ENCODE peak calls at places on chromosomes 16 and 17, in five cellular contexts. D, R, X, I and C are unnamed samples.

GRCh38 chr16:31157136-31157535 is 7.3 kb upstream of the PRSS36 start:
- DNase-seq in D (no peak), R (no peak), X (no peak), I (no peak), C (no peak)

GRCh38 chr16:68414581-68414980 is 33.7 kb downstream of the SMPD3 start:
- DNase-seq in D (no peak), R (no peak), X (no peak), I (no peak), C (no peak)

GRCh38 chr17:56121661-56122060 is 31.6 kb upstream of the ANKFN1 start:
- DNase-seq in D (no peak), R (no peak), X (no peak), I (no peak), C (no peak)

GRCh38 chr17:5715478-5715877 is 131.2 kb upstream of the NLRP1 start:
- DNase-seq in D (peak), R (no peak), X (no peak), I (no peak), C (no peak)

GRCh38 chr17:43952351-43952723 is 1.4 kb downstream of the PYY start:
- DNase-seq in D (no peak), R (no peak), X (peak), I (no peak), C (no peak)

GRCh38 chr17:10327640-10328039 is 45.2 kb downstream of the MYH13 start:
- DNase-seq in D (peak), R (peak), X (peak), I (peak), C (peak)

GRCh38 chr16:46748775-46749705 is 896 bp upstream of the MYLK3 start:
- DNase-seq in D (no peak), R (peak), X (peak), I (peak), C (no peak)

GRCh38 chr17:33469411-33469810 is 176.3 kb upstream of the ASIC2 start:
- DNase-seq in D (no peak), R (no peak), X (no peak), I (no peak), C (no peak)

GRCh38 chr17:16439867-16440351 is 24.5 kb downstream of the TRPV2 start:
- DNase-seq in D (peak), R (peak), X (no peak), I (no peak), C (peak)

GRCh38 chr17:69525920-69526841 is 111.7 kb downstream of the MAP2K6 start:
- DNase-seq in D (peak), R (peak), X (peak), I (no peak), C (peak)

GRCh38 chr17:78592991-78593329 is 15.8 kb upstream of the DNAH17 start:
- DNase-seq in D (no peak), R (no peak), X (no peak), I (no peak), C (no peak)

GRCh38 chr17:57866319-57866718 is 16.5 kb upstream of the MRPS23 start:
- DNase-seq in D (no peak), R (no peak), X (no peak), I (no peak), C (no peak)

GRCh38 chr17:39927928-39928867 is 666 bp downstream of the LRRC3C start:
- DNase-seq in D (no peak), R (no peak), X (peak), I (peak), C (no peak)

GRCh38 chr16:85686912-85687591 is 1.7 kb downstream of the GINS2 start:
- DNase-seq in D (no peak), R (peak), X (no peak), I (no peak), C (peak)

GRCh38 chr16:88369447-88370008 is 13.2 kb upstream of the ZNF469 start:
- DNase-seq in D (no peak), R (no peak), X (no peak), I (no peak), C (no peak)

GRCh38 chr17:48012151-48012520 is 25.5 kb downstream of the COPZ2 start:
- DNase-seq in D (no peak), R (peak), X (peak), I (peak), C (peak)

GRCh38 chr17:2800367-2800766 is 4.1 kb downstream of the RAP1GAP2 start:
- DNase-seq in D (no peak), R (no peak), X (no peak), I (no peak), C (no peak)

GRCh38 chr16:70151391-70151790 is 22.2 kb upstream of the CLEC18C start:
- DNase-seq in D (peak), R (no peak), X (peak), I (no peak), C (no peak)

GRCh38 chr17:32684087-32684828 is 192.7 kb downstream of the MYO1D start:
- DNase-seq in D (peak), R (no peak), X (no peak), I (no peak), C (no peak)

GRCh38 chr16:83912152-83912948 is 13.4 kb downstream of the MLYCD start:
- DNase-seq in D (peak), R (no peak), X (no peak), I (no peak), C (no peak)
- H3K4me3 ChIP-seq in D (no peak), R (no peak), X (no peak), I (no peak), C (no peak)

GRCh38 chr16:57145046-57145963 is 40.5 kb downstream of the PSME3IP1 start:
- DNase-seq in D (no peak), R (no peak), X (no peak), I (no peak), C (no peak)

GRCh38 chr16:57148481-57148880 is 37.4 kb downstream of the PSME3IP1 start:
- DNase-seq in D (no peak), R (no peak), X (no peak), I (no peak), C (no peak)

GRCh38 chr16:57145964-57146647 is 39.7 kb downstream of the PSME3IP1 start:
- DNase-seq in D (no peak), R (no peak), X (no peak), I (no peak), C (no peak)

GRCh38 chr16:57147381-57148191 is 38.3 kb downstream of the PSME3IP1 start:
- DNase-seq in D (peak), R (peak), X (peak), I (no peak), C (no peak)

GRCh38 chr16:57146735-57147134 is 39.1 kb downstream of the PSME3IP1 start:
- DNase-seq in D (peak), R (no peak), X (no peak), I (no peak), C (no peak)
- TF ChIP-seq CTCF in D (peak), R (peak), X (no peak), I (peak), C (peak)

GRCh38 chr17:17492085-17492484 is 4.1 kb downstream of the RASD1 start:
- DNase-seq in D (no peak), R (no peak), X (no peak), I (peak), C (no peak)
- H3K4me3 ChIP-seq in D (no peak), R (no peak), X (no peak), I (no peak), C (no peak)

GRCh38 chr16:27225536-27226360 is 22.4 kb downstream of the KDM8 start:
- DNase-seq in D (no peak), R (peak), X (no peak), I (no peak), C (no peak)
- TF ChIP-seq CTCF in D (no peak), R (peak), X (no peak), I (no peak), C (peak)